ENCODE peak calls at places on chromosomes 16 and 17, in four cellular contexts. One of them, this sample, is unnamed.

GRCh38 chr17:2736956-2737355 is 12.5 kb downstream of the CCDC92B start:
- DNase-seq in NCI-H345: no peak
- DNase-seq in iris pigment epithelial cell: no peak
- DNase-seq in Right ventricle myocardium superior: no peak
- DNase-seq in this sample: peak; percentile 44

GRCh38 chr17:53142890-53143289 is 679.8 kb upstream of the KIF2B start:
- DNase-seq in NCI-H345: peak; percentile 41
- DNase-seq in Right ventricle myocardium superior: no peak
- DNase-seq in iris pigment epithelial cell: no peak
- DNase-seq in this sample: no peak

GRCh38 chr17:19645608-19646250 is 2.8 kb upstream of the ALDH3A2 start:
- DNase-seq in Right ventricle myocardium superior: peak; percentile 56
- DNase-seq in iris pigment epithelial cell: peak; percentile 30
- DNase-seq in NCI-H345: no peak
- DNase-seq in this sample: no peak

GRCh38 chr17:83200231-83200699 is 120.9 kb downstream of the METRNL start:
- DNase-seq in iris pigment epithelial cell: no peak
- DNase-seq in Right ventricle myocardium superior: peak; percentile 89
- DNase-seq in NCI-H345: no peak
- DNase-seq in this sample: no peak

GRCh38 chr16:25823891-25824290 is 132.1 kb downstream of the HS3ST4 start:
- DNase-seq in NCI-H345: no peak
- DNase-seq in Right ventricle myocardium superior: no peak
- DNase-seq in iris pigment epithelial cell: peak; percentile 10
- DNase-seq in this sample: no peak

GRCh38 chr17:55492951-55493350 is 18.3 kb downstream of the SMIM36 start:
- DNase-seq in Right ventricle myocardium superior: no peak
- DNase-seq in iris pigment epithelial cell: no peak
- DNase-seq in NCI-H345: no peak
- DNase-seq in this sample: no peak

GRCh38 chr17:69997332-69997731 is 77.7 kb upstream of the KCNJ16 start:
- DNase-seq in Right ventricle myocardium superior: no peak
- DNase-seq in NCI-H345: no peak
- DNase-seq in iris pigment epithelial cell: peak; percentile 79
- DNase-seq in this sample: no peak

GRCh38 chr16:88821168-88821850 is 9.6 kb upstream of the APRT start:
- DNase-seq in Right ventricle myocardium superior: no peak
- DNase-seq in NCI-H345: no peak
- DNase-seq in iris pigment epithelial cell: no peak
- DNase-seq in this sample: no peak

GRCh38 chr16:30747331-30747730 is 894 bp upstream of the PHKG2 start:
- DNase-seq in iris pigment epithelial cell: peak; percentile 53
- DNase-seq in NCI-H345: no peak
- DNase-seq in Right ventricle myocardium superior: no peak
- DNase-seq in this sample: no peak

GRCh38 chr16:85136213-85136704 is 24.0 kb upstream of the CIBAR2 start:
- DNase-seq in Right ventricle myocardium superior: peak; percentile 69
- DNase-seq in NCI-H345: no peak
- DNase-seq in iris pigment epithelial cell: no peak
- DNase-seq in this sample: no peak

GRCh38 chr17:50080827-50081226 is 14.3 kb upstream of the PDK2 start:
- DNase-seq in iris pigment epithelial cell: no peak
- DNase-seq in NCI-H345: no peak
- DNase-seq in Right ventricle myocardium superior: peak; percentile 72
- DNase-seq in this sample: no peak

GRCh38 chr16:50547944-50548658 is at the start of gene NKD1:
- DNase-seq in Right ventricle myocardium superior: peak; percentile 76
- DNase-seq in iris pigment epithelial cell: peak; percentile 37
- DNase-seq in NCI-H345: peak; percentile 57
- DNase-seq in this sample: peak; percentile 56

GRCh38 chr17:77235370-77236080 is 94.8 kb downstream of the SEC14L1 start:
- DNase-seq in Right ventricle myocardium superior: peak; percentile 77
- DNase-seq in NCI-H345: no peak
- DNase-seq in iris pigment epithelial cell: peak; percentile 89
- DNase-seq in this sample: no peak

GRCh38 chr17:65519471-65519870 is 42.0 kb downstream of the AXIN2 start:
- DNase-seq in NCI-H345: no peak
- DNase-seq in Right ventricle myocardium superior: no peak
- DNase-seq in iris pigment epithelial cell: no peak
- DNase-seq in this sample: no peak

GRCh38 chr16:4290236-4290830 is 17.5 kb upstream of the TFAP4 start:
- DNase-seq in Right ventricle myocardium superior: no peak
- DNase-seq in NCI-H345: no peak
- DNase-seq in iris pigment epithelial cell: peak; percentile 75
- DNase-seq in this sample: no peak

GRCh38 chr17:76541739-76542450 is 2.1 kb downstream of the PRCD start:
- DNase-seq in Right ventricle myocardium superior: peak; percentile 27
- DNase-seq in NCI-H345: no peak
- DNase-seq in iris pigment epithelial cell: no peak
- DNase-seq in this sample: no peak

GRCh38 chr16:56936950-56937349 is 5.0 kb downstream of the HERPUD1 start:
- DNase-seq in Right ventricle myocardium superior: no peak
- DNase-seq in NCI-H345: no peak
- DNase-seq in iris pigment epithelial cell: no peak
- DNase-seq in this sample: no peak

GRCh38 chr17:16255481-16255901 is 38.5 kb downstream of the PIGL start:
- DNase-seq in iris pigment epithelial cell: no peak
- DNase-seq in Right ventricle myocardium superior: peak; percentile 80
- DNase-seq in NCI-H345: no peak
- DNase-seq in this sample: no peak

GRCh38 chr16:68229431-68230175 is 6.3 kb downstream of the ESRP2 start:
- DNase-seq in iris pigment epithelial cell: peak; percentile 52
- DNase-seq in NCI-H345: peak; percentile 30
- DNase-seq in Right ventricle myocardium superior: no peak
- DNase-seq in this sample: peak; percentile 76

GRCh38 chr16:67011274-67011673 is 17.7 kb upstream of the CBFB start:
- DNase-seq in Right ventricle myocardium superior: no peak
- DNase-seq in NCI-H345: no peak
- DNase-seq in iris pigment epithelial cell: no peak
- DNase-seq in this sample: no peak

GRCh38 chr17:2975469-2975958 is 87.9 kb downstream of the OR1D5 start:
- DNase-seq in Right ventricle myocardium superior: no peak
- DNase-seq in iris pigment epithelial cell: no peak
- DNase-seq in NCI-H345: no peak
- DNase-seq in this sample: no peak

GRCh38 chr17:77930780-77931768 is 27.4 kb upstream of the TNRC6C start:
- DNase-seq in Right ventricle myocardium superior: no peak
- DNase-seq in iris pigment epithelial cell: no peak
- DNase-seq in NCI-H345: no peak
- DNase-seq in this sample: peak; percentile 23

GRCh38 chr17:12940699-12941098 is 77.1 kb downstream of the ELAC2 start:
- DNase-seq in Right ventricle myocardium superior: no peak
- DNase-seq in NCI-H345: no peak
- DNase-seq in iris pigment epithelial cell: no peak
- DNase-seq in this sample: no peak

GRCh38 chr16:1823821-1824220 is 2.8 kb downstream of the HAGH start:
- DNase-seq in iris pigment epithelial cell: peak; percentile 56
- DNase-seq in NCI-H345: no peak
- DNase-seq in Right ventricle myocardium superior: no peak
- DNase-seq in this sample: peak; percentile 34

GRCh38 chr17:63039899-63040602 is 74.0 kb downstream of the TANC2 start:
- DNase-seq in Right ventricle myocardium superior: no peak
- DNase-seq in iris pigment epithelial cell: peak; percentile 58
- DNase-seq in NCI-H345: peak; percentile 32
- DNase-seq in this sample: no peak

GRCh38 chr16:23998771-23999170 is 163.0 kb downstream of the PRKCB start:
- DNase-seq in NCI-H345: no peak
- DNase-seq in iris pigment epithelial cell: no peak
- DNase-seq in Right ventricle myocardium superior: no peak
- DNase-seq in this sample: no peak

GRCh38 chr17:78885956-78886355 is 17.0 kb downstream of the CEP295NL start:
- DNase-seq in iris pigment epithelial cell: no peak
- DNase-seq in NCI-H345: no peak
- DNase-seq in Right ventricle myocardium superior: no peak
- DNase-seq in this sample: no peak

GRCh38 chr16:50450957-50451356 is 82.2 kb upstream of the BRD7 start:
- DNase-seq in Right ventricle myocardium superior: no peak
- DNase-seq in NCI-H345: no peak
- DNase-seq in iris pigment epithelial cell: no peak
- DNase-seq in this sample: no peak

GRCh38 chr16:46822270-46822669 is 8.7 kb downstream of the C16orf87 start:
- DNase-seq in Right ventricle myocardium superior: no peak
- DNase-seq in iris pigment epithelial cell: peak; percentile 87
- DNase-seq in NCI-H345: no peak
- DNase-seq in this sample: no peak

GRCh38 chr17:33012522-33013033 is 20.9 kb downstream of the SPACA3 start:
- DNase-seq in NCI-H345: no peak
- DNase-seq in iris pigment epithelial cell: peak; percentile 98
- DNase-seq in Right ventricle myocardium superior: no peak
- DNase-seq in this sample: no peak

GRCh38 chr16:57537194-57537505 is 779 bp upstream of the CCDC102A start:
- DNase-seq in NCI-H345: no peak
- DNase-seq in iris pigment epithelial cell: no peak
- DNase-seq in Right ventricle myocardium superior: no peak
- DNase-seq in this sample: no peak

GRCh38 chr16:85539629-85540291 is 73.4 kb upstream of the GSE1 start:
- DNase-seq in Right ventricle myocardium superior: no peak
- DNase-seq in iris pigment epithelial cell: no peak
- DNase-seq in NCI-H345: no peak
- DNase-seq in this sample: no peak

GRCh38 chr16:66274335-66275110 is 92.0 kb upstream of the CDH5 start:
- DNase-seq in NCI-H345: no peak
- DNase-seq in Right ventricle myocardium superior: no peak
- DNase-seq in iris pigment epithelial cell: peak; percentile 61
- DNase-seq in this sample: peak; percentile 68

GRCh38 chr17:31427684-31428083 is 36.2 kb downstream of the RAB11FIP4 start:
- DNase-seq in Right ventricle myocardium superior: no peak
- DNase-seq in iris pigment epithelial cell: no peak
- DNase-seq in NCI-H345: no peak
- DNase-seq in this sample: no peak

GRCh38 chr16:57916735-57917450 is 54.0 kb downstream of the CNGB1 start:
- DNase-seq in NCI-H345: no peak
- DNase-seq in iris pigment epithelial cell: peak; percentile 27
- DNase-seq in Right ventricle myocardium superior: no peak
- DNase-seq in this sample: no peak

GRCh38 chr16:55052335-55053070 is 121.8 kb downstream of the IRX5 start:
- DNase-seq in iris pigment epithelial cell: no peak
- DNase-seq in Right ventricle myocardium superior: no peak
- DNase-seq in NCI-H345: no peak
- DNase-seq in this sample: no peak

GRCh38 chr17:42623732-42624596 is 14.5 kb downstream of the TUBG1 start:
- DNase-seq in iris pigment epithelial cell: peak; percentile 48
- DNase-seq in Right ventricle myocardium superior: no peak
- DNase-seq in NCI-H345: no peak
- DNase-seq in this sample: peak; percentile 73

GRCh38 chr17:79988163-79988971 is 47.3 kb downstream of the TBC1D16 start:
- DNase-seq in iris pigment epithelial cell: peak; percentile 78
- DNase-seq in Right ventricle myocardium superior: no peak
- DNase-seq in NCI-H345: peak; percentile 93
- DNase-seq in this sample: peak; percentile 34

GRCh38 chr17:61444831-61445230 is 7.4 kb upstream of the TBX4 start:
- DNase-seq in Right ventricle myocardium superior: no peak
- DNase-seq in NCI-H345: no peak
- DNase-seq in iris pigment epithelial cell: peak; percentile 41
- DNase-seq in this sample: no peak

This sample was measured in NCI-H2171 treated with DMSO at 0.1 percent for 48 hours.